ENCODE peak calls at places on chromosomes 2 and 18, in six cellular contexts. F, C, Z, B, D and P are unnamed samples.

GRCh38 chr2:70993689-70993986 is 1.0 kb downstream of the TEX261 start:
- DNase-seq in F (no peak), C (no peak), Z (no peak), B (no peak), D (peak), P (no peak)

GRCh38 chr2:98084869-98085238 is 2.1 kb upstream of the VWA3B start:
- DNase-seq in F (peak), C (no peak), Z (no peak), B (no peak), D (no peak), P (no peak)

GRCh38 chr2:8750221-8750620 is 68.4 kb downstream of the ID2 start:
- DNase-seq in F (no peak), C (no peak), Z (no peak), B (no peak), D (no peak), P (no peak)

GRCh38 chr2:8682719-8683667 is 1.1 kb downstream of the ID2 start:
- DNase-seq in F (peak), C (no peak), Z (no peak), B (no peak), D (no peak), P (peak)

GRCh38 chr18:62566199-62566598 is 43.4 kb downstream of the ZCCHC2 start:
- DNase-seq in F (peak), C (no peak), Z (no peak), B (peak), D (no peak), P (no peak)

GRCh38 chr2:168169097-168169745 is 78.2 kb downstream of the STK39 start:
- DNase-seq in F (no peak), C (no peak), Z (no peak), B (no peak), D (no peak), P (no peak)

GRCh38 chr18:48902856-48903601 is 47.7 kb downstream of the SMAD7 start:
- DNase-seq in F (peak), C (no peak), Z (no peak), B (no peak), D (peak), P (no peak)

GRCh38 chr2:85649201-85650190 is 18.5 kb downstream of the SFTPB start:
- DNase-seq in F (no peak), C (no peak), Z (no peak), B (no peak), D (no peak), P (no peak)

GRCh38 chr2:37344453-37345361 is at the start of gene QPCT:
- DNase-seq in F (no peak), C (no peak), Z (no peak), B (no peak), D (peak), P (no peak)

DNA sequence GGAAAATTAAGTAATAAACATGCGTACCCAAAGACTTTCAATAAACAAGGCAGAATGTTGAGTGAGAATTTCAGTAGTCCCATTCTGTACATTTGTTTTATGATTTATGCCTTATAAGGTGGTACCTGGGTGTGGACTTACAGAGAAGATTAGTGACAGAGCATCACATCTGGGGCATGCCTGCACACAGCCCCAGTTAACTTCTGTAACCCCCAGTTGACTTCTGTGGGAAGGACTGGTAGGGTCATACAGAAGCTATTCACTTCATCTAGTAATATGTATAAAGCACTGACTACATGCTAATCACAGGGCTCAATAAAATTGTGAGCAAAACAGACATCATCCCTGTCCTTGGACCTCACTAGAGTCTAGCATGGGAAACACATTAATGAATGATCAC is 16.1 kb downstream of the MREG start:
- DNase-seq in F (no peak), C (no peak), Z (no peak), B (no peak), D (no peak), P (no peak)
- TF ChIP-seq ZNF274 in F (no peak), C (no peak), Z (no peak), B (no peak), D (no peak), P (no peak)

GRCh38 chr2:40244251-40245010 is 207.5 kb downstream of the SLC8A1 start:
- DNase-seq in F (peak), C (peak), Z (no peak), B (peak), D (no peak), P (peak)
- TF ChIP-seq ZNF274 in F (no peak), C (no peak), Z (no peak), B (no peak), D (no peak), P (no peak)

GRCh38 chr18:44537521-44537920 is 143.2 kb upstream of the SETBP1 start:
- DNase-seq in F (no peak), C (no peak), Z (no peak), B (peak), D (no peak), P (no peak)

GRCh38 chr18:44545359-44545985 is 135.2 kb upstream of the SETBP1 start:
- DNase-seq in F (no peak), C (no peak), Z (no peak), B (no peak), D (no peak), P (no peak)

GRCh38 chr18:44543387-44543786 is 137.3 kb upstream of the SETBP1 start:
- DNase-seq in F (no peak), C (no peak), Z (no peak), B (no peak), D (no peak), P (no peak)

GRCh38 chr18:44541781-44542180 is 138.9 kb upstream of the SETBP1 start:
- DNase-seq in F (no peak), C (no peak), Z (no peak), B (no peak), D (no peak), P (no peak)

DNA sequence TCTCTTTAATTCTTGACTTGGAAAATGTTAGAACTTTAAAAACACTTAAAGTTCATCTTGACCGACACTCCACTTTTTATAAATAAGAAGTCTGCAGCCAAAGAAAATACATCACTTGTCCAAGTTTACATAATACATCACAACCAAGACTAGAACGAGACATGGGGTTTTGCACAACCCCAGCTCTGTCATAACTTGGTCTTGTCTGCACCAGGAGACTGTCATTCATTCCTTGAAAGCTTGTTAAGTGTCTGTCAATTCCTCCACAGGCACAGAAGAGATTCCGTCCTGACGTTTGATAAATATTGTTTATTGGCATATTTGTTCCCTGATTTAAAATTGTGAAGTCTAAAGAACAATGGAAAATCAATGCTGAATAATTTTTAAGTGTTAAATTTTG is 139.5 kb upstream of the SETBP1 start:
- DNase-seq in F (no peak), C (no peak), Z (no peak), B (no peak), D (no peak), P (no peak)
- TF ChIP-seq ZNF274 in F (no peak), C (no peak), Z (no peak), B (no peak), D (no peak), P (no peak)

DNA sequence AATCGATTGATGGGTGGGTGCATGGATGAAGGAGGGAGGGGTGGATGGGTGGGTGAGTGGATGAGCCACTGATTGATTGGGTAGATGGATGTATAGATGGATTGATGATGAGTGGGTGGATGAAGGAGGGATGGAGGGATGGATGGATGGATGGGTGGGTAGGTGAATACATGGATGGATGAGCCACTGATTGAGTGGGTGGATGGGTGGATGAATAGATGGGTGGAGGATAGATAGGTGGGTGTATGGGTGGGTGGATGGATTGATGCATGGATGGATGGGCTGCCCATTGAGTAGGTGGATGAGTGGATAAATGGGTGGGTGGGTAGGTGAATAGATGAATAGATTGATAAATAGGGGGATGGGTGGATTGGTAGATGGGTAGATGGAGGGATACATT is 30.9 kb downstream of the MLPH start:
- DNase-seq in F (no peak), C (no peak), Z (no peak), B (no peak), D (no peak), P (no peak)
- TF ChIP-seq ZNF274 in F (no peak), C (no peak), Z (no peak), B (no peak), D (no peak), P (no peak)

DNA sequence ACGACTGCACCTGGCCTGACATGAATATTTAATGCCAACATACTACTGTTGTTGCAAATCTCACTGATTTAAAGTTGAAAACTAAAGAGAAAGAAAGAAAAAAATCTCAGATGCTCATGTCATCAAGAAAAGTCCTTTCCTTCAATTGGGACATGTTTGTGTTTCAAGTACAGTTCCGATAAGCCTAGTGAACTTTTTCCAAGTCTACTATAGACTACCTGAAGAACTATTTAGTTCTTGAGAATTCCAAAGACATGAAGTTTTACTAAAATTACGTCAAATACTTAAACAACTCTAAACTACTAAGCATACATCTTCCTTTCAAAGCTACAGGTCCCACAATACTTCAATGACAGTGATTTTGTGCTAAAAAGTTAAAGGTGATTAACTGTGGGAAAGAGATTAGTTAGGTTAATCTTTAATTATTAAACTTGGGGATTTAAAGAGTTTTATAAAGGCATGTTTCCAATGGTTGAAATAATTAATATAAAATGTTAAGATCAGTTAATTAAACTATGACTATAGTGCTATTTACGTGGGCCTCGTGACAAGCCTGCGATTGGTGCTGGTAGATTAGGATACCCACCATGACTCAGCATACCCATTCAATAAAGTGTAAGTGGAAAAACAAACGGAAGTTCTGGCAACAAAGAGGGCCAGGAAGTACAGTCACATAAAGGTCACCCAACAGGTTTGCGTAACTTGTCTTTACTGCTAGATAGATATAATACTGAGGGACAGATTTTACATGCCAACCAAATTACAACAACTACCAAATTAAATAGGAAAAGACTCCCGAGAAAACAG is 55.5 kb downstream of the SEPTIN10 start:
- DNase-seq in F (peak), C (no peak), Z (no peak), B (no peak), D (no peak), P (peak)
- TF ChIP-seq ZNF274 in F (no peak), C (no peak), Z (no peak), B (no peak), D (no peak), P (no peak)

DNA sequence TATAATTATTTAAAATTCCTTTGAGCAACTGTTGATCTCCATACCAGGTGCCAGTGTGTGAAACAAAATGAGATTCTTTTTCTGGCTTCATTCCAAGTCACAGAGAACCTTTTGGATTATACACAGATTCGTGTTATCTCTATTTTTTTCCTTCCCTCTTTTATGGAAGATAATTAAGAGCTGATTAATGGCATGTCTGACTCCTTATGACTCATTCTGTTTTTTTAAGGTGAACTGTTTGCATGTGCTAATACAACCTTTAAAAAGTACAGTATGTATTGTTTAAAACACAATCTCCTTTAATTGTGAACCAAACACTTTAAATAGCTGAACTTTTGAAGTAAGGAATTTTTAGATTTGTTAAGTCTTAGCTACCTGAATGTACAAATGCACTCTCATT is 39.3 kb downstream of the PELI1 start:
- DNase-seq in F (no peak), C (no peak), Z (no peak), B (no peak), D (no peak), P (no peak)
- TF ChIP-seq ZNF274 in F (no peak), C (no peak), Z (no peak), B (no peak), D (no peak), P (no peak)

GRCh38 chr18:46482831-46483230 is 174.2 kb downstream of the LOXHD1 start:
- DNase-seq in F (no peak), C (no peak), Z (no peak), B (no peak), D (no peak), P (no peak)

GRCh38 chr18:46481847-46482245 is 175.2 kb downstream of the LOXHD1 start:
- DNase-seq in F (no peak), C (no peak), Z (no peak), B (no peak), D (no peak), P (no peak)

GRCh38 chr18:46478796-46479195 is 178.2 kb downstream of the LOXHD1 start:
- DNase-seq in F (no peak), C (no peak), Z (no peak), B (no peak), D (no peak), P (no peak)

GRCh38 chr18:46480187-46480586 is 176.8 kb downstream of the LOXHD1 start:
- DNase-seq in F (no peak), C (no peak), Z (no peak), B (no peak), D (no peak), P (no peak)

DNA sequence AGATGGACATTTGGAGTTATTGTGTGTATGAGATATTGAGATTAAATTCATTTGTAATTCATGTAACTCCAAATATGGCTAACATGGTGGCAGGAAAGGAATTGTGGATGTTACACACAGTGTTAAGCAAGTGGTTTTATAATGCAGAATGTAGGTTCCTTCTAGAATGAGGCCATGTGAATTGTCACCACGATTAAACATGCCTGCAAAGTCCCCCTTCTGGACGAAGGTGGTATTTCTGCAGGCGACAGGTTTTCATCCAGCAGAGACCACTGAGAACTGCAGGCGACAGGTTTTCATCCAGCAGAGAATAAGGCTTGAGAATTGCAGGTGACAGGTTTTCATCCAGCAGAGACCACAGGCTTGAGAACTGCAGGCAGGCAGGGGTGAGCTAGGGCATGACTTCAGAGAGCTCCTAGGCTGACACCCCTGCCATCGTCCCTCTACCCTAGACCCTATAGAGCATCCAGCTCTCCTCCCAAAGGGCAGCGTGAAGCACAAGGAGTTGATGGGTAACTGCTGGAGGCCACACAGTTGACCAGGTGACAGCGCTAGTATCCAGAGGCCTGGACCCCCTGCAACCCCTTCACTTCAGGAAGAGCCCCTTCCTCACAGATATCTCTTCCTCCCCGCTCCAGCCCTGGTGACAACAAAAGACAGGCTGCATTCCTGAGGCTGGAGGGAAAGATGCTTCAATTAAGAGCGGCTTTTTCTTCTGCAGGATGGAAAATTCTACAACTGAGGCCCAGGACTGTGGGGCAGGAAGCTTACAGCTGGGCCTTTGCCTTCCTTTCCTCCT is 175.8 kb downstream of the LOXHD1 start:
- DNase-seq in F (peak), C (peak), Z (no peak), B (no peak), D (peak), P (peak)
- TF ChIP-seq ZNF274 in F (no peak), C (no peak), Z (no peak), B (no peak), D (no peak), P (no peak)

GRCh38 chr2:217127744-217128143 is 267.9 kb upstream of the TNP1 start:
- DNase-seq in F (no peak), C (no peak), Z (no peak), B (no peak), D (no peak), P (no peak)
- TF ChIP-seq ZNF274 in F (no peak), C (no peak), Z (no peak), B (no peak), D (no peak), P (no peak)

GRCh38 chr2:165219491-165219890 is 15.6 kb upstream of the SCN3A start:
- DNase-seq in F (no peak), C (no peak), Z (no peak), B (no peak), D (no peak), P (no peak)
- TF ChIP-seq ZNF274 in F (no peak), C (no peak), Z (no peak), B (no peak), D (no peak), P (no peak)

GRCh38 chr18:71443726-71444480 is 1100.2 kb downstream of the CBLN2 start:
- DNase-seq in F (no peak), C (no peak), Z (no peak), B (no peak), D (no peak), P (no peak)
- TF ChIP-seq ZNF274 in F (no peak), C (no peak), Z (no peak), B (no peak), D (no peak), P (no peak)